ENCODE peak calls at places on chromosomes 16 and 17, in nine cellular contexts. One of them, this sample, is unnamed.

GRCh38 chr16:35731341-35732040 is 2272.1 kb downstream of the TP53TG3F start:
- DNase-seq in stimulated activated naive B cell treated with anti-CD40 and anti-IgM and Interleukin-4, amounts not matched to agents 10 μg/mL and 1 μg/mL and 100 μg/mL, for 72 hours: no peak
- DNase-seq in posterior vena cava: no peak
- DNase-seq in AG09309: no peak
- DNase-seq in stimulated activated effector memory CD8-positive, alpha-beta T cell treated with anti-CD3 and anti-CD28 coated beads, Interleukin-12 subunit alpha, Interleukin-12 subunit beta, amount 100 ng/mL, for 72 hours: no peak
- DNase-seq in AG10803: no peak
- DNase-seq in occipital lobe: no peak
- DNase-seq in T-helper 2 cell: no peak
- DNase-seq in NCI-H1092 treated with DMSO at 0.1 percent for 48 hours: no peak
- DNase-seq in this sample: no peak

GRCh38 chr16:3142327-3142726 is 7.5 kb downstream of the ZNF213 start:
- DNase-seq in stimulated activated naive B cell treated with anti-CD40 and anti-IgM and Interleukin-4, amounts not matched to agents 10 μg/mL and 1 μg/mL and 100 μg/mL, for 72 hours: no peak
- DNase-seq in posterior vena cava: peak; percentile 81
- DNase-seq in AG09309: no peak
- DNase-seq in stimulated activated effector memory CD8-positive, alpha-beta T cell treated with anti-CD3 and anti-CD28 coated beads, Interleukin-12 subunit alpha, Interleukin-12 subunit beta, amount 100 ng/mL, for 72 hours: no peak
- DNase-seq in AG10803: no peak
- DNase-seq in occipital lobe: no peak
- DNase-seq in T-helper 2 cell: no peak
- DNase-seq in NCI-H1092 treated with DMSO at 0.1 percent for 48 hours: no peak
- DNase-seq in this sample: no peak

GRCh38 chr16:83137326-83137770 is 510.6 kb downstream of the CDH13 start:
- DNase-seq in stimulated activated naive B cell treated with anti-CD40 and anti-IgM and Interleukin-4, amounts not matched to agents 10 μg/mL and 1 μg/mL and 100 μg/mL, for 72 hours: no peak
- DNase-seq in posterior vena cava: peak; percentile 82
- DNase-seq in AG09309: peak; percentile 47
- DNase-seq in stimulated activated effector memory CD8-positive, alpha-beta T cell treated with anti-CD3 and anti-CD28 coated beads, Interleukin-12 subunit alpha, Interleukin-12 subunit beta, amount 100 ng/mL, for 72 hours: peak; percentile 49
- DNase-seq in AG10803: peak; percentile 85
- DNase-seq in occipital lobe: no peak
- DNase-seq in T-helper 2 cell: no peak
- DNase-seq in NCI-H1092 treated with DMSO at 0.1 percent for 48 hours: no peak
- DNase-seq in this sample: peak; percentile 32

GRCh38 chr17:58314706-58315015 is 13.9 kb downstream of the TSPOAP1 start:
- DNase-seq in stimulated activated naive B cell treated with anti-CD40 and anti-IgM and Interleukin-4, amounts not matched to agents 10 μg/mL and 1 μg/mL and 100 μg/mL, for 72 hours: no peak
- DNase-seq in posterior vena cava: peak; percentile 41
- DNase-seq in AG09309: no peak
- DNase-seq in stimulated activated effector memory CD8-positive, alpha-beta T cell treated with anti-CD3 and anti-CD28 coated beads, Interleukin-12 subunit alpha, Interleukin-12 subunit beta, amount 100 ng/mL, for 72 hours: no peak
- DNase-seq in AG10803: no peak
- DNase-seq in occipital lobe: no peak
- DNase-seq in T-helper 2 cell: no peak
- DNase-seq in NCI-H1092 treated with DMSO at 0.1 percent for 48 hours: no peak
- DNase-seq in this sample: no peak

GRCh38 chr16:1993731-1994131 is 4.0 kb downstream of the SYNGR3 start:
- DNase-seq in stimulated activated naive B cell treated with anti-CD40 and anti-IgM and Interleukin-4, amounts not matched to agents 10 μg/mL and 1 μg/mL and 100 μg/mL, for 72 hours: no peak
- DNase-seq in posterior vena cava: no peak
- DNase-seq in AG09309: no peak
- DNase-seq in stimulated activated effector memory CD8-positive, alpha-beta T cell treated with anti-CD3 and anti-CD28 coated beads, Interleukin-12 subunit alpha, Interleukin-12 subunit beta, amount 100 ng/mL, for 72 hours: peak; percentile 77
- DNase-seq in AG10803: peak; percentile 44
- DNase-seq in occipital lobe: no peak
- DNase-seq in T-helper 2 cell: no peak
- DNase-seq in NCI-H1092 treated with DMSO at 0.1 percent for 48 hours: no peak
- DNase-seq in this sample: no peak

GRCh38 chr17:19630035-19630434 is 18.5 kb upstream of the ALDH3A2 start:
- DNase-seq in stimulated activated naive B cell treated with anti-CD40 and anti-IgM and Interleukin-4, amounts not matched to agents 10 μg/mL and 1 μg/mL and 100 μg/mL, for 72 hours: no peak
- DNase-seq in posterior vena cava: no peak
- DNase-seq in AG09309: no peak
- DNase-seq in stimulated activated effector memory CD8-positive, alpha-beta T cell treated with anti-CD3 and anti-CD28 coated beads, Interleukin-12 subunit alpha, Interleukin-12 subunit beta, amount 100 ng/mL, for 72 hours: no peak
- DNase-seq in AG10803: no peak
- DNase-seq in occipital lobe: no peak
- DNase-seq in T-helper 2 cell: no peak
- DNase-seq in NCI-H1092 treated with DMSO at 0.1 percent for 48 hours: no peak
- DNase-seq in this sample: no peak

GRCh38 chr17:73609078-73609477 is 35.2 kb downstream of the SDK2 start:
- DNase-seq in stimulated activated naive B cell treated with anti-CD40 and anti-IgM and Interleukin-4, amounts not matched to agents 10 μg/mL and 1 μg/mL and 100 μg/mL, for 72 hours: no peak
- DNase-seq in posterior vena cava: no peak
- DNase-seq in AG09309: no peak
- DNase-seq in stimulated activated effector memory CD8-positive, alpha-beta T cell treated with anti-CD3 and anti-CD28 coated beads, Interleukin-12 subunit alpha, Interleukin-12 subunit beta, amount 100 ng/mL, for 72 hours: no peak
- DNase-seq in AG10803: no peak
- DNase-seq in occipital lobe: no peak
- DNase-seq in T-helper 2 cell: no peak
- DNase-seq in NCI-H1092 treated with DMSO at 0.1 percent for 48 hours: no peak
- DNase-seq in this sample: no peak

GRCh38 chr17:78890111-78890897 is 12.7 kb downstream of the CEP295NL start:
- DNase-seq in stimulated activated naive B cell treated with anti-CD40 and anti-IgM and Interleukin-4, amounts not matched to agents 10 μg/mL and 1 μg/mL and 100 μg/mL, for 72 hours: peak; percentile 35
- DNase-seq in posterior vena cava: peak; percentile 92
- DNase-seq in AG09309: no peak
- DNase-seq in stimulated activated effector memory CD8-positive, alpha-beta T cell treated with anti-CD3 and anti-CD28 coated beads, Interleukin-12 subunit alpha, Interleukin-12 subunit beta, amount 100 ng/mL, for 72 hours: peak; percentile 56
- DNase-seq in AG10803: no peak
- DNase-seq in occipital lobe: no peak
- DNase-seq in T-helper 2 cell: peak; percentile 8
- DNase-seq in NCI-H1092 treated with DMSO at 0.1 percent for 48 hours: no peak
- DNase-seq in this sample: no peak

GRCh38 chr17:82065638-82066303 is at the start of gene DUS1L:
- DNase-seq in stimulated activated naive B cell treated with anti-CD40 and anti-IgM and Interleukin-4, amounts not matched to agents 10 μg/mL and 1 μg/mL and 100 μg/mL, for 72 hours: peak; percentile 68
- DNase-seq in posterior vena cava: peak; percentile 91
- DNase-seq in AG09309: no peak
- DNase-seq in stimulated activated effector memory CD8-positive, alpha-beta T cell treated with anti-CD3 and anti-CD28 coated beads, Interleukin-12 subunit alpha, Interleukin-12 subunit beta, amount 100 ng/mL, for 72 hours: peak; percentile 89
- DNase-seq in AG10803: peak; percentile 58
- DNase-seq in occipital lobe: peak; percentile 30
- DNase-seq in T-helper 2 cell: peak; percentile 44
- DNase-seq in NCI-H1092 treated with DMSO at 0.1 percent for 48 hours: peak; percentile 28
- DNase-seq in this sample: no peak

GRCh38 chr17:53032861-53033271 is 789.9 kb upstream of the KIF2B start:
- DNase-seq in stimulated activated naive B cell treated with anti-CD40 and anti-IgM and Interleukin-4, amounts not matched to agents 10 μg/mL and 1 μg/mL and 100 μg/mL, for 72 hours: no peak
- DNase-seq in posterior vena cava: no peak
- DNase-seq in AG09309: no peak
- DNase-seq in stimulated activated effector memory CD8-positive, alpha-beta T cell treated with anti-CD3 and anti-CD28 coated beads, Interleukin-12 subunit alpha, Interleukin-12 subunit beta, amount 100 ng/mL, for 72 hours: no peak
- DNase-seq in AG10803: no peak
- DNase-seq in occipital lobe: no peak
- DNase-seq in T-helper 2 cell: no peak
- DNase-seq in NCI-H1092 treated with DMSO at 0.1 percent for 48 hours: peak; percentile 59
- DNase-seq in this sample: no peak

GRCh38 chr16:86378128-86378527 is 132.2 kb upstream of the FOXF1 start:
- DNase-seq in stimulated activated naive B cell treated with anti-CD40 and anti-IgM and Interleukin-4, amounts not matched to agents 10 μg/mL and 1 μg/mL and 100 μg/mL, for 72 hours: no peak
- DNase-seq in posterior vena cava: peak; percentile 62
- DNase-seq in AG09309: no peak
- DNase-seq in stimulated activated effector memory CD8-positive, alpha-beta T cell treated with anti-CD3 and anti-CD28 coated beads, Interleukin-12 subunit alpha, Interleukin-12 subunit beta, amount 100 ng/mL, for 72 hours: no peak
- DNase-seq in AG10803: no peak
- DNase-seq in occipital lobe: no peak
- DNase-seq in T-helper 2 cell: no peak
- DNase-seq in NCI-H1092 treated with DMSO at 0.1 percent for 48 hours: no peak
- DNase-seq in this sample: no peak

GRCh38 chr16:89815639-89816348 is 653 bp downstream of the FANCA start:
- DNase-seq in stimulated activated naive B cell treated with anti-CD40 and anti-IgM and Interleukin-4, amounts not matched to agents 10 μg/mL and 1 μg/mL and 100 μg/mL, for 72 hours: no peak
- DNase-seq in posterior vena cava: no peak
- DNase-seq in AG09309: no peak
- DNase-seq in stimulated activated effector memory CD8-positive, alpha-beta T cell treated with anti-CD3 and anti-CD28 coated beads, Interleukin-12 subunit alpha, Interleukin-12 subunit beta, amount 100 ng/mL, for 72 hours: peak; percentile 57
- DNase-seq in AG10803: no peak
- DNase-seq in occipital lobe: no peak
- DNase-seq in T-helper 2 cell: no peak
- DNase-seq in NCI-H1092 treated with DMSO at 0.1 percent for 48 hours: no peak
- DNase-seq in this sample: no peak

GRCh38 chr17:47693667-47694017 is 319 bp upstream of the TBKBP1 start:
- DNase-seq in stimulated activated naive B cell treated with anti-CD40 and anti-IgM and Interleukin-4, amounts not matched to agents 10 μg/mL and 1 μg/mL and 100 μg/mL, for 72 hours: no peak
- DNase-seq in posterior vena cava: no peak
- DNase-seq in AG09309: no peak
- DNase-seq in stimulated activated effector memory CD8-positive, alpha-beta T cell treated with anti-CD3 and anti-CD28 coated beads, Interleukin-12 subunit alpha, Interleukin-12 subunit beta, amount 100 ng/mL, for 72 hours: peak; percentile 63
- DNase-seq in AG10803: no peak
- DNase-seq in occipital lobe: no peak
- DNase-seq in T-helper 2 cell: no peak
- DNase-seq in NCI-H1092 treated with DMSO at 0.1 percent for 48 hours: peak; percentile 44
- DNase-seq in this sample: no peak

GRCh38 chr16:14071576-14072271 is 605 bp downstream of the MRTFB start:
- DNase-seq in stimulated activated naive B cell treated with anti-CD40 and anti-IgM and Interleukin-4, amounts not matched to agents 10 μg/mL and 1 μg/mL and 100 μg/mL, for 72 hours: peak; percentile 4
- DNase-seq in posterior vena cava: no peak
- DNase-seq in AG09309: no peak
- DNase-seq in stimulated activated effector memory CD8-positive, alpha-beta T cell treated with anti-CD3 and anti-CD28 coated beads, Interleukin-12 subunit alpha, Interleukin-12 subunit beta, amount 100 ng/mL, for 72 hours: no peak
- DNase-seq in AG10803: no peak
- DNase-seq in occipital lobe: no peak
- DNase-seq in T-helper 2 cell: no peak
- DNase-seq in NCI-H1092 treated with DMSO at 0.1 percent for 48 hours: no peak
- DNase-seq in this sample: no peak

GRCh38 chr16:84606081-84606875 is 11.6 kb downstream of the COTL1 start:
- DNase-seq in stimulated activated naive B cell treated with anti-CD40 and anti-IgM and Interleukin-4, amounts not matched to agents 10 μg/mL and 1 μg/mL and 100 μg/mL, for 72 hours: no peak
- DNase-seq in posterior vena cava: no peak
- DNase-seq in AG09309: no peak
- DNase-seq in stimulated activated effector memory CD8-positive, alpha-beta T cell treated with anti-CD3 and anti-CD28 coated beads, Interleukin-12 subunit alpha, Interleukin-12 subunit beta, amount 100 ng/mL, for 72 hours: peak; percentile 66
- DNase-seq in AG10803: no peak
- DNase-seq in occipital lobe: no peak
- DNase-seq in T-helper 2 cell: no peak
- DNase-seq in NCI-H1092 treated with DMSO at 0.1 percent for 48 hours: no peak
- DNase-seq in this sample: no peak

GRCh38 chr17:2402517-2402916 is 1.7 kb upstream of the MNT start:
- DNase-seq in stimulated activated naive B cell treated with anti-CD40 and anti-IgM and Interleukin-4, amounts not matched to agents 10 μg/mL and 1 μg/mL and 100 μg/mL, for 72 hours: no peak
- DNase-seq in posterior vena cava: no peak
- DNase-seq in AG09309: no peak
- DNase-seq in stimulated activated effector memory CD8-positive, alpha-beta T cell treated with anti-CD3 and anti-CD28 coated beads, Interleukin-12 subunit alpha, Interleukin-12 subunit beta, amount 100 ng/mL, for 72 hours: no peak
- DNase-seq in AG10803: no peak
- DNase-seq in occipital lobe: no peak
- DNase-seq in T-helper 2 cell: no peak
- DNase-seq in NCI-H1092 treated with DMSO at 0.1 percent for 48 hours: no peak
- DNase-seq in this sample: no peak

GRCh38 chr16:9248162-9248561 is 156.7 kb downstream of the HAPSTR1 start:
- DNase-seq in stimulated activated naive B cell treated with anti-CD40 and anti-IgM and Interleukin-4, amounts not matched to agents 10 μg/mL and 1 μg/mL and 100 μg/mL, for 72 hours: no peak
- DNase-seq in posterior vena cava: no peak
- DNase-seq in AG09309: no peak
- DNase-seq in stimulated activated effector memory CD8-positive, alpha-beta T cell treated with anti-CD3 and anti-CD28 coated beads, Interleukin-12 subunit alpha, Interleukin-12 subunit beta, amount 100 ng/mL, for 72 hours: no peak
- DNase-seq in AG10803: no peak
- DNase-seq in occipital lobe: no peak
- DNase-seq in T-helper 2 cell: no peak
- DNase-seq in NCI-H1092 treated with DMSO at 0.1 percent for 48 hours: no peak
- DNase-seq in this sample: no peak

GRCh38 chr16:51408357-51408756 is 257.3 kb upstream of the SALL1 start:
- DNase-seq in stimulated activated naive B cell treated with anti-CD40 and anti-IgM and Interleukin-4, amounts not matched to agents 10 μg/mL and 1 μg/mL and 100 μg/mL, for 72 hours: no peak
- DNase-seq in posterior vena cava: no peak
- DNase-seq in AG09309: no peak
- DNase-seq in stimulated activated effector memory CD8-positive, alpha-beta T cell treated with anti-CD3 and anti-CD28 coated beads, Interleukin-12 subunit alpha, Interleukin-12 subunit beta, amount 100 ng/mL, for 72 hours: no peak
- DNase-seq in AG10803: peak; percentile 17
- DNase-seq in occipital lobe: no peak
- DNase-seq in T-helper 2 cell: no peak
- DNase-seq in NCI-H1092 treated with DMSO at 0.1 percent for 48 hours: no peak
- DNase-seq in this sample: no peak

GRCh38 chr16:4388275-4389021 is 16.8 kb downstream of the VASN start:
- DNase-seq in stimulated activated naive B cell treated with anti-CD40 and anti-IgM and Interleukin-4, amounts not matched to agents 10 μg/mL and 1 μg/mL and 100 μg/mL, for 72 hours: no peak
- DNase-seq in posterior vena cava: no peak
- DNase-seq in AG09309: no peak
- DNase-seq in stimulated activated effector memory CD8-positive, alpha-beta T cell treated with anti-CD3 and anti-CD28 coated beads, Interleukin-12 subunit alpha, Interleukin-12 subunit beta, amount 100 ng/mL, for 72 hours: no peak
- DNase-seq in AG10803: peak; percentile 57
- DNase-seq in occipital lobe: no peak
- DNase-seq in T-helper 2 cell: no peak
- DNase-seq in NCI-H1092 treated with DMSO at 0.1 percent for 48 hours: no peak
- DNase-seq in this sample: no peak

GRCh38 chr17:39591958-39592954 is 15.5 kb downstream of the NEUROD2 start:
- DNase-seq in stimulated activated naive B cell treated with anti-CD40 and anti-IgM and Interleukin-4, amounts not matched to agents 10 μg/mL and 1 μg/mL and 100 μg/mL, for 72 hours: no peak
- DNase-seq in posterior vena cava: no peak
- DNase-seq in AG09309: no peak
- DNase-seq in stimulated activated effector memory CD8-positive, alpha-beta T cell treated with anti-CD3 and anti-CD28 coated beads, Interleukin-12 subunit alpha, Interleukin-12 subunit beta, amount 100 ng/mL, for 72 hours: no peak
- DNase-seq in AG10803: peak; percentile 22
- DNase-seq in occipital lobe: peak; percentile 67
- DNase-seq in T-helper 2 cell: no peak
- DNase-seq in NCI-H1092 treated with DMSO at 0.1 percent for 48 hours: peak; percentile 58
- DNase-seq in this sample: peak; percentile 43

GRCh38 chr17:76237859-76238313 is 2.4 kb downstream of the RNF157 start:
- DNase-seq in stimulated activated naive B cell treated with anti-CD40 and anti-IgM and Interleukin-4, amounts not matched to agents 10 μg/mL and 1 μg/mL and 100 μg/mL, for 72 hours: no peak
- DNase-seq in posterior vena cava: no peak
- DNase-seq in AG09309: no peak
- DNase-seq in stimulated activated effector memory CD8-positive, alpha-beta T cell treated with anti-CD3 and anti-CD28 coated beads, Interleukin-12 subunit alpha, Interleukin-12 subunit beta, amount 100 ng/mL, for 72 hours: no peak
- DNase-seq in AG10803: no peak
- DNase-seq in occipital lobe: no peak
- DNase-seq in T-helper 2 cell: no peak
- DNase-seq in NCI-H1092 treated with DMSO at 0.1 percent for 48 hours: no peak
- DNase-seq in this sample: no peak

GRCh38 chr16:79093554-79093967 is 507.0 kb downstream of the MAF start:
- DNase-seq in stimulated activated naive B cell treated with anti-CD40 and anti-IgM and Interleukin-4, amounts not matched to agents 10 μg/mL and 1 μg/mL and 100 μg/mL, for 72 hours: peak; percentile 41
- DNase-seq in posterior vena cava: no peak
- DNase-seq in AG09309: no peak
- DNase-seq in stimulated activated effector memory CD8-positive, alpha-beta T cell treated with anti-CD3 and anti-CD28 coated beads, Interleukin-12 subunit alpha, Interleukin-12 subunit beta, amount 100 ng/mL, for 72 hours: no peak
- DNase-seq in AG10803: no peak
- DNase-seq in occipital lobe: no peak
- DNase-seq in T-helper 2 cell: peak; percentile 12
- DNase-seq in NCI-H1092 treated with DMSO at 0.1 percent for 48 hours: no peak
- DNase-seq in this sample: no peak

GRCh38 chr17:60506312-60506711 is 19.7 kb downstream of the APPBP2 start:
- DNase-seq in stimulated activated naive B cell treated with anti-CD40 and anti-IgM and Interleukin-4, amounts not matched to agents 10 μg/mL and 1 μg/mL and 100 μg/mL, for 72 hours: no peak
- DNase-seq in posterior vena cava: no peak
- DNase-seq in AG09309: peak; percentile 24
- DNase-seq in stimulated activated effector memory CD8-positive, alpha-beta T cell treated with anti-CD3 and anti-CD28 coated beads, Interleukin-12 subunit alpha, Interleukin-12 subunit beta, amount 100 ng/mL, for 72 hours: no peak
- DNase-seq in AG10803: peak; percentile 48
- DNase-seq in occipital lobe: no peak
- DNase-seq in T-helper 2 cell: no peak
- DNase-seq in NCI-H1092 treated with DMSO at 0.1 percent for 48 hours: no peak
- DNase-seq in this sample: peak; percentile 62

GRCh38 chr17:51439395-51440229 is 179.3 kb downstream of the UTP18 start:
- DNase-seq in stimulated activated naive B cell treated with anti-CD40 and anti-IgM and Interleukin-4, amounts not matched to agents 10 μg/mL and 1 μg/mL and 100 μg/mL, for 72 hours: no peak
- DNase-seq in posterior vena cava: no peak
- DNase-seq in AG09309: no peak
- DNase-seq in stimulated activated effector memory CD8-positive, alpha-beta T cell treated with anti-CD3 and anti-CD28 coated beads, Interleukin-12 subunit alpha, Interleukin-12 subunit beta, amount 100 ng/mL, for 72 hours: no peak
- DNase-seq in AG10803: no peak
- DNase-seq in occipital lobe: peak; percentile 19
- DNase-seq in T-helper 2 cell: no peak
- DNase-seq in NCI-H1092 treated with DMSO at 0.1 percent for 48 hours: peak; percentile 5
- DNase-seq in this sample: no peak

GRCh38 chr17:59377410-59377809 is 46.0 kb downstream of the YPEL2 start:
- DNase-seq in stimulated activated naive B cell treated with anti-CD40 and anti-IgM and Interleukin-4, amounts not matched to agents 10 μg/mL and 1 μg/mL and 100 μg/mL, for 72 hours: no peak
- DNase-seq in posterior vena cava: no peak
- DNase-seq in AG09309: no peak
- DNase-seq in stimulated activated effector memory CD8-positive, alpha-beta T cell treated with anti-CD3 and anti-CD28 coated beads, Interleukin-12 subunit alpha, Interleukin-12 subunit beta, amount 100 ng/mL, for 72 hours: no peak
- DNase-seq in AG10803: peak; percentile 80
- DNase-seq in occipital lobe: no peak
- DNase-seq in T-helper 2 cell: no peak
- DNase-seq in NCI-H1092 treated with DMSO at 0.1 percent for 48 hours: peak; percentile 93
- DNase-seq in this sample: no peak

GRCh38 chr17:10001296-10001904 is 96.3 kb upstream of the RCVRN start:
- DNase-seq in stimulated activated naive B cell treated with anti-CD40 and anti-IgM and Interleukin-4, amounts not matched to agents 10 μg/mL and 1 μg/mL and 100 μg/mL, for 72 hours: no peak
- DNase-seq in posterior vena cava: peak; percentile 31
- DNase-seq in AG09309: no peak
- DNase-seq in stimulated activated effector memory CD8-positive, alpha-beta T cell treated with anti-CD3 and anti-CD28 coated beads, Interleukin-12 subunit alpha, Interleukin-12 subunit beta, amount 100 ng/mL, for 72 hours: no peak
- DNase-seq in AG10803: peak; percentile 21
- DNase-seq in occipital lobe: no peak
- DNase-seq in T-helper 2 cell: no peak
- DNase-seq in NCI-H1092 treated with DMSO at 0.1 percent for 48 hours: no peak
- DNase-seq in this sample: no peak

GRCh38 chr16:51431517-51432241 is 280.6 kb upstream of the SALL1 start:
- DNase-seq in stimulated activated naive B cell treated with anti-CD40 and anti-IgM and Interleukin-4, amounts not matched to agents 10 μg/mL and 1 μg/mL and 100 μg/mL, for 72 hours: no peak
- DNase-seq in posterior vena cava: no peak
- DNase-seq in AG09309: peak; percentile 95
- DNase-seq in stimulated activated effector memory CD8-positive, alpha-beta T cell treated with anti-CD3 and anti-CD28 coated beads, Interleukin-12 subunit alpha, Interleukin-12 subunit beta, amount 100 ng/mL, for 72 hours: no peak
- DNase-seq in AG10803: peak; percentile 99
- DNase-seq in occipital lobe: peak; percentile 11
- DNase-seq in T-helper 2 cell: no peak
- DNase-seq in NCI-H1092 treated with DMSO at 0.1 percent for 48 hours: no peak
- DNase-seq in this sample: peak; percentile 93

GRCh38 chr16:50367777-50368409 is 895 bp downstream of the BRD7 start:
- DNase-seq in stimulated activated naive B cell treated with anti-CD40 and anti-IgM and Interleukin-4, amounts not matched to agents 10 μg/mL and 1 μg/mL and 100 μg/mL, for 72 hours: no peak
- DNase-seq in posterior vena cava: no peak
- DNase-seq in AG09309: no peak
- DNase-seq in stimulated activated effector memory CD8-positive, alpha-beta T cell treated with anti-CD3 and anti-CD28 coated beads, Interleukin-12 subunit alpha, Interleukin-12 subunit beta, amount 100 ng/mL, for 72 hours: no peak
- DNase-seq in AG10803: no peak
- DNase-seq in occipital lobe: no peak
- DNase-seq in T-helper 2 cell: no peak
- DNase-seq in NCI-H1092 treated with DMSO at 0.1 percent for 48 hours: peak; percentile 8
- DNase-seq in this sample: no peak

GRCh38 chr17:72336026-72336803 is 215.4 kb downstream of the SOX9 start:
- DNase-seq in stimulated activated naive B cell treated with anti-CD40 and anti-IgM and Interleukin-4, amounts not matched to agents 10 μg/mL and 1 μg/mL and 100 μg/mL, for 72 hours: no peak
- DNase-seq in posterior vena cava: no peak
- DNase-seq in AG09309: no peak
- DNase-seq in stimulated activated effector memory CD8-positive, alpha-beta T cell treated with anti-CD3 and anti-CD28 coated beads, Interleukin-12 subunit alpha, Interleukin-12 subunit beta, amount 100 ng/mL, for 72 hours: no peak
- DNase-seq in AG10803: no peak
- DNase-seq in occipital lobe: no peak
- DNase-seq in T-helper 2 cell: no peak
- DNase-seq in NCI-H1092 treated with DMSO at 0.1 percent for 48 hours: no peak
- DNase-seq in this sample: no peak

GRCh38 chr16:73068546-73069401 is 20.8 kb upstream of the ZFHX3 start:
- DNase-seq in stimulated activated naive B cell treated with anti-CD40 and anti-IgM and Interleukin-4, amounts not matched to agents 10 μg/mL and 1 μg/mL and 100 μg/mL, for 72 hours: no peak
- DNase-seq in posterior vena cava: peak; percentile 96
- DNase-seq in AG09309: peak; percentile 93
- DNase-seq in stimulated activated effector memory CD8-positive, alpha-beta T cell treated with anti-CD3 and anti-CD28 coated beads, Interleukin-12 subunit alpha, Interleukin-12 subunit beta, amount 100 ng/mL, for 72 hours: no peak
- DNase-seq in AG10803: peak; percentile 92
- DNase-seq in occipital lobe: no peak
- DNase-seq in T-helper 2 cell: no peak
- DNase-seq in NCI-H1092 treated with DMSO at 0.1 percent for 48 hours: peak; percentile 67
- DNase-seq in this sample: peak; percentile 74

GRCh38 chr16:68040506-68041288 is 17.6 kb downstream of the DUS2 start:
- DNase-seq in stimulated activated naive B cell treated with anti-CD40 and anti-IgM and Interleukin-4, amounts not matched to agents 10 μg/mL and 1 μg/mL and 100 μg/mL, for 72 hours: peak; percentile 82
- DNase-seq in posterior vena cava: peak; percentile 94
- DNase-seq in AG09309: no peak
- DNase-seq in stimulated activated effector memory CD8-positive, alpha-beta T cell treated with anti-CD3 and anti-CD28 coated beads, Interleukin-12 subunit alpha, Interleukin-12 subunit beta, amount 100 ng/mL, for 72 hours: peak; percentile 92
- DNase-seq in AG10803: peak; percentile 48
- DNase-seq in occipital lobe: peak; percentile 41
- DNase-seq in T-helper 2 cell: peak; percentile 83
- DNase-seq in NCI-H1092 treated with DMSO at 0.1 percent for 48 hours: peak; percentile 59
- DNase-seq in this sample: peak; percentile 16